ENCODE peak calls at places on chromosomes 7 and 10, in four cellular contexts. Y is tibial nerve, P is heart right ventricle, L is WERI-Rb-1. X is an unnamed sample.

GRCh38 chr7:18896343-18896975 is 221.0 kb downstream of the TWIST1 start:
- DNase-seq in Y (no peak), L (no peak), P (no peak), X (no peak)

GRCh38 chr10:37860494-37861190 is 3.2 kb upstream of the ZNF248 start:
- DNase-seq in Y (no peak), P (no peak), L (no peak), X (peak)

GRCh38 chr10:48493083-48493871 is 111.6 kb downstream of the ARHGAP22 start:
- DNase-seq in Y (no peak), P (no peak), L (no peak), X (no peak)

GRCh38 chr7:137687556-137688280 is 159.1 kb downstream of the DGKI start:
- DNase-seq in L (no peak), P (no peak), Y (no peak), X (no peak)

GRCh38 chr7:5226921-5227785 is 37.1 kb downstream of the WIPI2 start:
- DNase-seq in P (no peak), Y (no peak), L (no peak), X (no peak)

GRCh38 chr7:37421820-37422219 is 26.8 kb downstream of the ELMO1 start:
- DNase-seq in Y (no peak), P (no peak), L (no peak), X (no peak)

GRCh38 chr7:134690016-134690415 is 43.4 kb downstream of the BPGM start:
- DNase-seq in L (no peak), P (no peak), Y (no peak), X (no peak)

GRCh38 chr10:70331486-70332268 is 47.9 kb upstream of the NPFFR1 start:
- DNase-seq in L (peak), P (peak), Y (no peak), X (peak)

GRCh38 chr7:157703131-157703530 is 366.3 kb downstream of the DNAJB6 start:
- DNase-seq in Y (no peak), P (no peak), L (no peak), X (no peak)

GRCh38 chr7:36473454-36474282 is 84.0 kb downstream of the ANLN start:
- DNase-seq in L (peak), P (peak), Y (no peak), X (no peak)

DNA sequence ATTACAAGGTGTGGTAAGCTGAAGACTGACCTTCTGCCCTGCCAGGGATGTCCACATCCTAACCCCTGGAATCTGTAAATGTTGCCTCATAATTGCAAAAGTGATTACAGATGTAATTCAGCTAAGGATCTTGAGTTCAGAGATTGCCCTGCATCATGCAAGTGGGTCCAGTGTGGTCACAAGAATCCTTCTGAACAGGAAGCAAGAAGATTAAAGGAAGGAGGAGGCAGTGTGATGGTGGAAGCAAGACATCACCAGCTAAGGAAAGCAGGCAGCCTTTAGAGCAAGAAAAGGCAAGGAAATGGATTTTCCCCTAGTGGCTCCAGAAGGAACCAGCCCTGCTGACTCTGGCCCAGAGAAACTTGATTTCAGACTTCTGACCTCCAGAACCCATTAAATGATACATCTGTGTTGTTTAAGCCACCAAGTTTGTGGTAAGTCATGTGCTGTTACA is 78.1 kb downstream of the USP6NL start:
- DNase-seq in L (no peak), Y (no peak), P (no peak), X (no peak)
- TF ChIP-seq CTCF in L (no peak), Y (peak), P (peak), X (no peak)

GRCh38 chr7:155953781-155954549 is 141.7 kb upstream of the SHH start:
- DNase-seq in L (no peak), P (no peak), Y (no peak), X (no peak)
- TF ChIP-seq CTCF in L (no peak), P (no peak), Y (no peak), X (no peak)

GRCh38 chr10:107930037-107930436 is 765.5 kb upstream of the SORCS1 start:
- DNase-seq in P (no peak), L (no peak), Y (no peak), X (no peak)
- TF ChIP-seq CTCF in P (no peak), L (no peak), Y (no peak), X (no peak)

DNA sequence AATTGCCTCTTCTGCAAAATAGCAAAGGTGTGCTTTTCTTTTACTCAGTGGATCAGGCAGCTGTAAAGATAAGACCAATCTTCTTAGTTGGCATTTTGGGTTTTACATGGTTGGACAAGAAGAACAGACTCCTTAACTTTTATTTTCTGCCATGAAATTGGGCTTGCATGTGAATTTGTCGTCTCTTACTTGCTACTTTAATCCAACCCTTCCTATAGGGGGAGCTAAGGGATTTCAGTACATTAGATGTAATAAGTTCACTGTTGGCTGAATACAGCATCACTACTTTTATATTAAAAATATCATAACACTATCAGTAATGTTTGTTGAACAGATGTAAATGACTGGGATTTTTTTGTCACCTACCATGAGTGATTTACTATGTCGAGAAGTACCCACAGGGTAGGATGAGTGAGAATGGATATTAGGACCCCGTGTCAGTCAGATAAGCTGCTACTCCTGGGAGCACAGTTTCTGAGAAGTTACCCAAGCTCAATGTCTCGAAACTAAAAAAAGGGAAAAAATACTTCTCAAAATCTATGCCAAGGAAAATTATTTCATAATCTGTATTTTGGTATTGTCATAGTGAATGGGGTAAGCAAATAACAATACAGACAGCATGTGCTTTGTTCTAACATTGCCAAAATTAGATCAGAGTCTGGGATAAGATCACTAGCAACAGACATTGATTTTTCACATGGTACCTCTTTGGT is 127.4 kb upstream of the AGR3 start:
- DNase-seq in L (no peak), Y (no peak), P (no peak), X (peak)
- TF ChIP-seq CTCF in L (no peak), Y (peak), P (peak), X (peak)

GRCh38 chr10:98790817-98791216 is 344.1 kb upstream of the HPS1 start:
- DNase-seq in P (no peak), L (no peak), Y (no peak), X (peak)
- TF ChIP-seq CTCF in P (peak), L (peak), Y (no peak), X (peak)

DNA sequence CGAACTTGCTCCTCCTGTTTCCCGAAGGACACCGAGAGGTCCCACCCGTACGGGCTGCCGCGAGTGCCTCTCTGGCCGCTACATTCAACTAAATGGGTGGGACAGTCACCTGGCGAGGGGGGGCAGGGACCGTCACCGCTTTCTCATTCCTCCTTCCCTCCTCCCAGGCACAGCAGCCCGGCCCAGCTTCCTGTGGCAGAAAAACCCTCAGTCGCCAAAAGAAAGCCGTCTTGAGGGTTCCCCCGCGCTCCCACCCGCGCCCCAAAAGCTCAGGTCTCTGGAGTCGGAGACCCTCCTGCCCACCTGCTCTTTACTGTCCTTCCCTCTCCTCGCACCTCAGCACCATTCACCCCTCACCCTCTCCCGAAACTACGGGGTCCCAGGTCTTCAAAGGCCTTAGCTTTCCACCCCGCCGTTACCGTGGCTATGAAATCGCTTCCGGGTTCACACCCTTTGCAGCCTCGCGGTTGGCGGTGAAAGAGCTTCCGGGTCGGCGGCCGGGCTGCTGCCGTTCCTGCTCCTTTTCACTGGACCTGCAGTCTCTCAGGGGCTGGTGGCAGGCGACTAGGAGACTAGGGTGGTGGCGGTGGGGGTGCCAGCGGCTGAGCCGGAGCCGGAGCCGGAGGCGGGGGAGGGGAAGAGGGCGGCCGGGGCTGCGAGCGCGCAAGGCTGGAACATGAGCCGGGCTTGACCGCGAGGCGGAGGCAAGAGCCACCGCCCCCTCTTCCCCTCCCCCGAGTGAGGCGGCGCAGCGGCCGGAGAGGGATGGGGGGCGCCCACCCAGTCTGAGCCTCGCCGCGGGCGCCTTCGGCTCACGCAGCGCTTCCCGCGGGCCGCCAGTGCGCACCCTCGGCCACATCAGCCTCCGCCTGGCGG is at the start of the genes ANKIB1 and KRIT1:
- DNase-seq in P (peak), Y (peak), L (peak), X (peak)
- TF ChIP-seq CTCF in P (peak), Y (peak), L (peak), X (no peak)

GRCh38 chr7:33243319-33243881 is 114.0 kb downstream of the BBS9 start:
- DNase-seq in P (no peak), Y (no peak), L (no peak), X (peak)
- TF ChIP-seq CTCF in P (peak), Y (peak), L (peak), X (peak)

GRCh38 chr10:99682752-99683151 is 23.4 kb downstream of the ENTPD7 start:
- DNase-seq in P (no peak), L (no peak), Y (no peak), X (peak)
- TF ChIP-seq CTCF in P (no peak), L (peak), Y (no peak), X (no peak)

DNA sequence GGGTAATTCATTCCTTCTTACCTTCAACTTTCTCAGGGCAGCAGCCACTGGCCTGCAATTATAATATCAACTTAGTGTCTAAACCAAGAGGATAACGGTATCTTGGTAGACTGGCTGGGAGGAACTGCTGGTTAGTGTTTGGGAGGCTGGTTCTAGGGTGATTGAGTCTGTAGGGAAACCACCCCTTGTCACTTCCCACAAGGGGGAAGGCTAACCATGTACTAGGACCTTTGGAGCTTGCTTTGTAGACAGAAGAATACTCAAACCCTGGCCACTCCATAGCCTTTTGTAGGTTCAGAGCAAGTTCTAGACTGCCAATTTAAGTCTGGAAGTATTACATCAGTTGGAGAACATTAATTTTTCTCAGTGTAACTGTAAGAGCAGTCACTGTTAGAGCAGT is 51.3 kb downstream of the NHLRC2 start:
- DNase-seq in Y (no peak), L (no peak), P (no peak), X (no peak)
- TF ChIP-seq CTCF in Y (no peak), L (no peak), P (no peak), X (no peak)

GRCh38 chr7:151088856-151089699 is 2.8 kb downstream of the AGAP3 start:
- DNase-seq in L (peak), Y (peak), P (peak), X (no peak)

GRCh38 chr7:151088019-151088855 is 2.0 kb downstream of the AGAP3 start:
- DNase-seq in Y (no peak), L (no peak), P (no peak), X (no peak)

GRCh38 chr7:151086802-151087246 is 549 bp downstream of the AGAP3 start:
- DNase-seq in P (no peak), L (no peak), Y (no peak), X (no peak)

GRCh38 chr7:151085691-151086620 is at the start of gene AGAP3:
- DNase-seq in Y (peak), P (peak), L (peak), X (peak)

GRCh38 chr7:151087247-151088018 is 1.2 kb downstream of the AGAP3 start:
- DNase-seq in Y (no peak), P (peak), L (peak), X (no peak)
- TF ChIP-seq CTCF in Y (peak), P (peak), L (peak), X (peak)